ENCODE peak calls at places on chromosomes 16 and 17, in ten cellular contexts. N is uterus, O is colonic mucosa, W is heart left ventricle, S is OCI-LY7, R is A549, Q is lung, C is ovary, T is fibroblast of mammary gland, G is PC-3. A is an unnamed sample.

GRCh38 chr17:21689604-21690003 is 2.7 kb upstream of the KCNJ18 start:
- DNase-seq in N (peak), O (no peak), W (no peak), S (no peak), R (peak), Q (peak), C (no peak), T (peak), G (peak), A (no peak)

GRCh38 chr16:68884867-68885266 is 41.5 kb downstream of the TANGO6 start:
- DNase-seq in N (no peak), O (no peak), W (no peak), S (no peak), R (no peak), Q (no peak), C (no peak), T (no peak), G (no peak), A (no peak)

GRCh38 chr17:63439682-63440081 is 6.4 kb downstream of the CYB561 start:
- DNase-seq in N (no peak), O (no peak), W (no peak), S (no peak), R (no peak), Q (no peak), C (no peak), T (peak), G (peak), A (no peak)

GRCh38 chr17:14886200-14886739 is 378.9 kb downstream of the PMP22 start:
- DNase-seq in N (no peak), O (no peak), W (no peak), S (peak), R (peak), Q (no peak), C (no peak), T (peak), G (peak), A (no peak)

GRCh38 chr17:64457156-64457555 is 8.2 kb downstream of the MILR1 start:
- DNase-seq in N (no peak), O (no peak), W (no peak), S (no peak), R (no peak), Q (no peak), C (no peak), T (peak), G (no peak), A (no peak)

GRCh38 chr16:27400751-27401620 is 988 bp upstream of the IL21R start:
- DNase-seq in N (no peak), O (no peak), W (no peak), S (no peak), R (no peak), Q (no peak), C (no peak), T (peak), G (no peak), A (no peak)

GRCh38 chr17:72465191-72466024 is 344.6 kb downstream of the SOX9 start:
- DNase-seq in N (no peak), O (peak), W (no peak), S (no peak), R (peak), Q (no peak), C (no peak), T (peak), G (peak), A (peak)

GRCh38 chr16:62597874-62598273 is 561.6 kb upstream of the CDH8 start:
- DNase-seq in N (no peak), O (no peak), W (no peak), S (no peak), R (no peak), Q (no peak), C (no peak), T (no peak), G (no peak), A (no peak)

GRCh38 chr17:7133424-7133823 is 18.8 kb upstream of the ASGR2 start:
- DNase-seq in N (no peak), O (no peak), W (peak), S (peak), R (peak), Q (peak), C (no peak), T (no peak), G (no peak), A (no peak)

GRCh38 chr17:30449480-30449879 is 27.7 kb upstream of the GOSR1 start:
- DNase-seq in N (peak), O (no peak), W (peak), S (no peak), R (no peak), Q (no peak), C (peak), T (peak), G (no peak), A (no peak)

GRCh38 chr16:89434490-89434889 is 55.9 kb downstream of the ANKRD11 start:
- DNase-seq in N (no peak), O (no peak), W (no peak), S (no peak), R (no peak), Q (no peak), C (no peak), T (no peak), G (no peak), A (no peak)

GRCh38 chr17:67503184-67503583 is 126.1 kb downstream of the PITPNC1 start:
- DNase-seq in N (no peak), O (no peak), W (no peak), S (no peak), R (peak), Q (no peak), C (no peak), T (peak), G (peak), A (peak)

GRCh38 chr17:38874505-38875419 is 4.9 kb downstream of the LASP1 start:
- DNase-seq in N (peak), O (no peak), W (no peak), S (no peak), R (no peak), Q (no peak), C (no peak), T (no peak), G (no peak), A (no peak)

GRCh38 chr16:86027366-86028126 is 128.6 kb downstream of the IRF8 start:
- DNase-seq in N (no peak), O (peak), W (no peak), S (no peak), R (no peak), Q (no peak), C (no peak), T (no peak), G (peak), A (no peak)

GRCh38 chr17:49880291-49881053 is 32.6 kb upstream of the TAC4 start:
- DNase-seq in N (peak), O (peak), W (peak), S (peak), R (peak), Q (peak), C (peak), T (peak), G (peak), A (peak)

GRCh38 chr16:87305505-87306391 is 11.4 kb downstream of the C16orf95 start:
- DNase-seq in N (no peak), O (no peak), W (no peak), S (no peak), R (no peak), Q (no peak), C (no peak), T (no peak), G (no peak), A (peak)

GRCh38 chr16:46859719-46860152 is 24.4 kb upstream of the GPT2 start:
- DNase-seq in N (no peak), O (peak), W (no peak), S (no peak), R (peak), Q (no peak), C (no peak), T (peak), G (peak), A (no peak)
- TF ChIP-seq CTCF in N (no peak), O (no peak), W (no peak), S (no peak), R (no peak), Q (no peak), C (no peak), T (no peak), G (no peak), A (no peak)

GRCh38 chr17:11031787-11032186 is 193.9 kb upstream of the PIRT start:
- DNase-seq in N (no peak), O (no peak), W (no peak), S (no peak), R (peak), Q (no peak), C (no peak), T (no peak), G (no peak), A (no peak)
- H3K4me3 ChIP-seq in N (no peak), O (no peak), W (no peak), S (no peak), R (no peak), Q (no peak), C (no peak), T (no peak), G (no peak), A (no peak)

GRCh38 chr16:54285414-54286066 is 1.0 kb downstream of the IRX3 start:
- DNase-seq in N (no peak), O (no peak), W (peak), S (no peak), R (peak), Q (no peak), C (peak), T (peak), G (no peak), A (no peak)
- TF ChIP-seq CTCF in N (no peak), O (no peak), W (no peak), S (no peak), R (no peak), Q (no peak), C (no peak), T (no peak), G (no peak), A (no peak)

GRCh38 chr17:83081561-83082201 is 2.3 kb downstream of the METRNL start:
- DNase-seq in N (peak), O (peak), W (no peak), S (no peak), R (no peak), Q (no peak), C (no peak), T (peak), G (no peak), A (no peak)
- H3K4me3 ChIP-seq in N (peak), O (peak), W (peak), S (peak), R (no peak), Q (peak), C (peak), T (peak), G (peak), A (no peak)

GRCh38 chr16:81701296-81701970 is 77.7 kb upstream of the PLCG2 start:
- DNase-seq in N (no peak), O (no peak), W (no peak), S (no peak), R (no peak), Q (no peak), C (no peak), T (no peak), G (no peak), A (no peak)

GRCh38 chr16:81697886-81698635 is 81.0 kb upstream of the PLCG2 start:
- DNase-seq in N (no peak), O (no peak), W (no peak), S (no peak), R (no peak), Q (no peak), C (no peak), T (no peak), G (no peak), A (no peak)

GRCh38 chr16:81699596-81699995 is 79.5 kb upstream of the PLCG2 start:
- DNase-seq in N (no peak), O (no peak), W (no peak), S (peak), R (no peak), Q (no peak), C (no peak), T (no peak), G (no peak), A (no peak)

GRCh38 chr16:81700780-81701165 is 78.3 kb upstream of the PLCG2 start:
- DNase-seq in N (no peak), O (no peak), W (no peak), S (no peak), R (no peak), Q (no peak), C (no peak), T (no peak), G (no peak), A (no peak)

GRCh38 chr16:81700071-81700779 is 78.9 kb upstream of the PLCG2 start:
- DNase-seq in N (no peak), O (no peak), W (no peak), S (no peak), R (no peak), Q (no peak), C (no peak), T (no peak), G (no peak), A (no peak)
- TF ChIP-seq CTCF in N (no peak), O (no peak), W (no peak), S (no peak), R (no peak), Q (no peak), C (no peak), T (no peak), G (no peak), A (no peak)

DNA sequence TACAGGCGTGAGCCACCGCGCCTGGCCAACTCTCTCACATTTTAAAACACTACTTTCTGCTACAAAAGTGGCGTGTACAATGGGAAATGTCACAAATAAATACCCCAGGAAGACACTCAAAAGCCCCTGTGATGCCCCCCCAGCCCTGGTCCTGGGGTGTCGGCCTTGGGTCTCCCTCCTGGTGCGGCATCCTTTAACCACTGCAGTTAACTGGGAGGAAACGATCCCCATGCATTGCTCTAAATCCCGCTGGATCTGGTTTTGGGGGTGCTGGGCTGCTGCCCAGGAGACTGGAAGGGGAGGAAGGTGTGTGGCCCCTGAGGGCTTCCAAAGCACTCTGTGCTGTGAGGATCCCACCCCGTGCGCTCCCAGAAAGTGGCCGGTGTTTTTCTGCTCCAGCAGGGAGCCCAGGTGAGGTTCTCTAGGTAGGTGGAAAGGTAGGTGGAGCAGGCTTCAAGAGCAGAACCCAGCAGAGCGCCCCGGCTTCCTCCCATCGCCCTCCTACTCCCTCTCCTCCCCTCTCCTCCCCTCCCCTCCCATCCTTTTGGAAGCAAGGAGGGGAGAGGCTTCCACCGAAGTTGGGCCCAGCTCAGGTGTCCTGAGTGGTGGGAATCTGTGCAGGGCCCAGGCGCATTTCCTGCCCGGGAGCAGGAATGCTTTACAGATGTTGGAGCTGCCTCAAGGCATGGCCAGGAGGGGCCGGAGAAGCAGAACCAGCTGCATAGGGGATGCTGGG is 363.3 kb downstream of the SEC14L1 start:
- DNase-seq in N (peak), O (no peak), W (no peak), S (no peak), R (no peak), Q (no peak), C (no peak), T (no peak), G (no peak), A (peak)
- H3K4me3 ChIP-seq in N (no peak), O (no peak), W (no peak), S (no peak), R (no peak), Q (no peak), C (no peak), T (no peak), G (no peak), A (no peak)

GRCh38 chr16:10949424-10949970 is 5.1 kb downstream of the CLEC16A start:
- DNase-seq in N (no peak), O (no peak), W (no peak), S (peak), R (peak), Q (no peak), C (no peak), T (peak), G (peak), A (no peak)
- TF ChIP-seq CTCF in N (no peak), O (no peak), W (no peak), S (peak), R (no peak), Q (no peak), C (no peak), T (no peak), G (no peak), A (no peak)

A was measured in BE2C.